ENCODE peak calls at places on chromosomes 3 and 15, in nine cellular contexts. One of them, this sample, is unnamed.

GRCh38 chr15:58608711-58609110 is 140.8 kb downstream of the ADAM10 start:
- DNase-seq in NCI-H460: no peak
- DNase-seq in ACHN: no peak
- DNase-seq in activated gamma-delta T cell treated with Interleukin-2 at 50 U/mL for 16 hours: no peak
- DNase-seq in NCI-H2081: no peak
- DNase-seq in HEK293T: no peak
- DNase-seq in activated naive CD4-positive, alpha-beta T cell treated with anti-CD3 and anti-CD28 coated beads, Interleukin-2, amount 50 U/mL, for 16 hours: no peak
- DNase-seq in astrocyte of the spinal cord: no peak
- DNase-seq in endothelial cell: no peak
- DNase-seq in this sample: no peak

GRCh38 chr3:52222319-52223221 is 2.9 kb downstream of the TLR9 start:
- DNase-seq in HEK293T: no peak
- DNase-seq in ACHN: no peak
- DNase-seq in activated gamma-delta T cell treated with Interleukin-2 at 50 U/mL for 16 hours: no peak
- DNase-seq in NCI-H2081: no peak
- DNase-seq in activated naive CD4-positive, alpha-beta T cell treated with anti-CD3 and anti-CD28 coated beads, Interleukin-2, amount 50 U/mL, for 16 hours: peak
- DNase-seq in NCI-H460: no peak
- DNase-seq in endothelial cell: no peak
- DNase-seq in astrocyte of the spinal cord: no peak
- DNase-seq in this sample: no peak

GRCh38 chr3:113096158-113096893 is 105.5 kb downstream of the GTPBP8 start:
- DNase-seq in astrocyte of the spinal cord: peak
- DNase-seq in NCI-H2081: no peak
- DNase-seq in ACHN: no peak
- DNase-seq in NCI-H460: no peak
- DNase-seq in HEK293T: no peak
- DNase-seq in activated naive CD4-positive, alpha-beta T cell treated with anti-CD3 and anti-CD28 coated beads, Interleukin-2, amount 50 U/mL, for 16 hours: no peak
- DNase-seq in endothelial cell: no peak
- DNase-seq in activated gamma-delta T cell treated with Interleukin-2 at 50 U/mL for 16 hours: no peak
- DNase-seq in this sample: no peak

GRCh38 chr15:35833590-35833989 is 287.6 kb upstream of the DPH6 start:
- DNase-seq in ACHN: no peak
- DNase-seq in endothelial cell: no peak
- DNase-seq in activated gamma-delta T cell treated with Interleukin-2 at 50 U/mL for 16 hours: no peak
- DNase-seq in astrocyte of the spinal cord: no peak
- DNase-seq in NCI-H2081: no peak
- DNase-seq in activated naive CD4-positive, alpha-beta T cell treated with anti-CD3 and anti-CD28 coated beads, Interleukin-2, amount 50 U/mL, for 16 hours: no peak
- DNase-seq in HEK293T: no peak
- DNase-seq in NCI-H460: no peak
- DNase-seq in this sample: no peak

GRCh38 chr15:88982304-88982945 is 69.2 kb upstream of the MFGE8 start:
- DNase-seq in ACHN: no peak
- DNase-seq in activated gamma-delta T cell treated with Interleukin-2 at 50 U/mL for 16 hours: no peak
- DNase-seq in NCI-H460: no peak
- DNase-seq in HEK293T: no peak
- DNase-seq in activated naive CD4-positive, alpha-beta T cell treated with anti-CD3 and anti-CD28 coated beads, Interleukin-2, amount 50 U/mL, for 16 hours: no peak
- DNase-seq in NCI-H2081: no peak
- DNase-seq in endothelial cell: no peak
- DNase-seq in astrocyte of the spinal cord: peak
- DNase-seq in this sample: no peak

GRCh38 chr3:155398046-155398445 is 104.6 kb upstream of the STRIT1 start:
- DNase-seq in HEK293T: no peak
- DNase-seq in activated naive CD4-positive, alpha-beta T cell treated with anti-CD3 and anti-CD28 coated beads, Interleukin-2, amount 50 U/mL, for 16 hours: no peak
- DNase-seq in ACHN: no peak
- DNase-seq in NCI-H460: no peak
- DNase-seq in activated gamma-delta T cell treated with Interleukin-2 at 50 U/mL for 16 hours: no peak
- DNase-seq in endothelial cell: no peak
- DNase-seq in NCI-H2081: no peak
- DNase-seq in astrocyte of the spinal cord: no peak
- DNase-seq in this sample: no peak

GRCh38 chr3:185720326-185720725 is 104.5 kb downstream of the IGF2BP2 start:
- DNase-seq in ACHN: no peak
- DNase-seq in endothelial cell: no peak
- DNase-seq in NCI-H460: no peak
- DNase-seq in activated naive CD4-positive, alpha-beta T cell treated with anti-CD3 and anti-CD28 coated beads, Interleukin-2, amount 50 U/mL, for 16 hours: no peak
- DNase-seq in NCI-H2081: no peak
- DNase-seq in astrocyte of the spinal cord: no peak
- DNase-seq in activated gamma-delta T cell treated with Interleukin-2 at 50 U/mL for 16 hours: no peak
- DNase-seq in HEK293T: no peak
- DNase-seq in this sample: no peak

GRCh38 chr3:56938545-56938944 is 121.9 kb upstream of the SPATA12 start:
- DNase-seq in HEK293T: no peak
- DNase-seq in NCI-H460: no peak
- DNase-seq in activated naive CD4-positive, alpha-beta T cell treated with anti-CD3 and anti-CD28 coated beads, Interleukin-2, amount 50 U/mL, for 16 hours: no peak
- DNase-seq in endothelial cell: no peak
- DNase-seq in astrocyte of the spinal cord: no peak
- DNase-seq in ACHN: no peak
- DNase-seq in activated gamma-delta T cell treated with Interleukin-2 at 50 U/mL for 16 hours: no peak
- DNase-seq in NCI-H2081: no peak
- DNase-seq in this sample: no peak

GRCh38 chr3:138941259-138941885 is 5.6 kb downstream of the FOXL2 start:
- DNase-seq in NCI-H2081: no peak
- DNase-seq in NCI-H460: no peak
- DNase-seq in activated gamma-delta T cell treated with Interleukin-2 at 50 U/mL for 16 hours: no peak
- DNase-seq in endothelial cell: peak
- DNase-seq in activated naive CD4-positive, alpha-beta T cell treated with anti-CD3 and anti-CD28 coated beads, Interleukin-2, amount 50 U/mL, for 16 hours: no peak
- DNase-seq in HEK293T: peak
- DNase-seq in astrocyte of the spinal cord: peak
- DNase-seq in ACHN: peak
- DNase-seq in this sample: peak

GRCh38 chr3:129344540-129345220 is 66.0 kb downstream of the HMCES start:
- DNase-seq in HEK293T: no peak
- DNase-seq in NCI-H460: no peak
- DNase-seq in endothelial cell: peak
- DNase-seq in NCI-H2081: no peak
- DNase-seq in astrocyte of the spinal cord: no peak
- DNase-seq in ACHN: no peak
- DNase-seq in activated gamma-delta T cell treated with Interleukin-2 at 50 U/mL for 16 hours: no peak
- DNase-seq in activated naive CD4-positive, alpha-beta T cell treated with anti-CD3 and anti-CD28 coated beads, Interleukin-2, amount 50 U/mL, for 16 hours: no peak
- DNase-seq in this sample: no peak

GRCh38 chr15:78092111-78093041 is at the start of gene SH2D7:
- DNase-seq in NCI-H460: no peak
- DNase-seq in ACHN: no peak
- DNase-seq in endothelial cell: no peak
- DNase-seq in HEK293T: no peak
- DNase-seq in NCI-H2081: no peak
- DNase-seq in activated naive CD4-positive, alpha-beta T cell treated with anti-CD3 and anti-CD28 coated beads, Interleukin-2, amount 50 U/mL, for 16 hours: no peak
- DNase-seq in activated gamma-delta T cell treated with Interleukin-2 at 50 U/mL for 16 hours: no peak
- DNase-seq in astrocyte of the spinal cord: no peak
- DNase-seq in this sample: no peak

GRCh38 chr3:41575754-41576153 is 376.4 kb downstream of the CTNNB1 start:
- DNase-seq in activated naive CD4-positive, alpha-beta T cell treated with anti-CD3 and anti-CD28 coated beads, Interleukin-2, amount 50 U/mL, for 16 hours: no peak
- DNase-seq in NCI-H2081: peak
- DNase-seq in endothelial cell: no peak
- DNase-seq in ACHN: no peak
- DNase-seq in astrocyte of the spinal cord: no peak
- DNase-seq in HEK293T: no peak
- DNase-seq in NCI-H460: no peak
- DNase-seq in activated gamma-delta T cell treated with Interleukin-2 at 50 U/mL for 16 hours: no peak
- DNase-seq in this sample: no peak

GRCh38 chr15:68410466-68411200 is 21.3 kb downstream of the ITGA11 start:
- DNase-seq in endothelial cell: no peak
- DNase-seq in HEK293T: no peak
- DNase-seq in activated gamma-delta T cell treated with Interleukin-2 at 50 U/mL for 16 hours: no peak
- DNase-seq in NCI-H460: no peak
- DNase-seq in astrocyte of the spinal cord: no peak
- DNase-seq in activated naive CD4-positive, alpha-beta T cell treated with anti-CD3 and anti-CD28 coated beads, Interleukin-2, amount 50 U/mL, for 16 hours: no peak
- DNase-seq in ACHN: no peak
- DNase-seq in NCI-H2081: no peak
- DNase-seq in this sample: no peak

GRCh38 chr3:23710555-23710954 is 95.2 kb upstream of the UBE2E1 start:
- DNase-seq in endothelial cell: peak
- DNase-seq in NCI-H2081: no peak
- DNase-seq in ACHN: no peak
- DNase-seq in astrocyte of the spinal cord: peak
- DNase-seq in NCI-H460: no peak
- DNase-seq in activated gamma-delta T cell treated with Interleukin-2 at 50 U/mL for 16 hours: no peak
- DNase-seq in HEK293T: no peak
- DNase-seq in activated naive CD4-positive, alpha-beta T cell treated with anti-CD3 and anti-CD28 coated beads, Interleukin-2, amount 50 U/mL, for 16 hours: no peak
- DNase-seq in this sample: no peak

GRCh38 chr15:59301527-59301926 is 71.1 kb downstream of the MYO1E start:
- DNase-seq in activated naive CD4-positive, alpha-beta T cell treated with anti-CD3 and anti-CD28 coated beads, Interleukin-2, amount 50 U/mL, for 16 hours: no peak
- DNase-seq in ACHN: no peak
- DNase-seq in activated gamma-delta T cell treated with Interleukin-2 at 50 U/mL for 16 hours: no peak
- DNase-seq in endothelial cell: no peak
- DNase-seq in NCI-H2081: no peak
- DNase-seq in NCI-H460: no peak
- DNase-seq in HEK293T: no peak
- DNase-seq in astrocyte of the spinal cord: no peak
- DNase-seq in this sample: no peak

GRCh38 chr15:84840255-84840654 is 23.1 kb downstream of the ALPK3 start:
- DNase-seq in endothelial cell: no peak
- DNase-seq in ACHN: no peak
- DNase-seq in activated gamma-delta T cell treated with Interleukin-2 at 50 U/mL for 16 hours: no peak
- DNase-seq in astrocyte of the spinal cord: no peak
- DNase-seq in activated naive CD4-positive, alpha-beta T cell treated with anti-CD3 and anti-CD28 coated beads, Interleukin-2, amount 50 U/mL, for 16 hours: no peak
- DNase-seq in NCI-H460: no peak
- DNase-seq in HEK293T: no peak
- DNase-seq in NCI-H2081: no peak
- DNase-seq in this sample: no peak

GRCh38 chr15:38062679-38063078 is 128.2 kb downstream of the TMCO5A start:
- DNase-seq in endothelial cell: no peak
- DNase-seq in astrocyte of the spinal cord: no peak
- DNase-seq in activated naive CD4-positive, alpha-beta T cell treated with anti-CD3 and anti-CD28 coated beads, Interleukin-2, amount 50 U/mL, for 16 hours: no peak
- DNase-seq in NCI-H2081: no peak
- DNase-seq in NCI-H460: no peak
- DNase-seq in ACHN: no peak
- DNase-seq in HEK293T: no peak
- DNase-seq in activated gamma-delta T cell treated with Interleukin-2 at 50 U/mL for 16 hours: no peak
- DNase-seq in this sample: no peak

This sample was measured in LNCaP clone FGC.